ENCODE peak calls at places on chromosomes 11 and 22, in six cellular contexts. U is amniotic stem cell; M is activated CD4-positive, alpha-beta T cell treated with anti-CD3 and anti-CD28 coated beads, Interleukin-2, amount 50 U/mL, for 4 hours; O is body of pancreas; B is NCI-H146; J is Kasumi-1. Z is an unnamed sample.
A peak's percentile ranks its signal among the peaks of the same experiment; 100 is the strongest.

GRCh38 chr11:5603326-5603725 is 6.9 kb downstream of the TRIM6 start:
- DNase-seq in O (no peak), J (no peak), B (no peak), M (no peak), U (no peak), Z (no peak)

GRCh38 chr22:45612940-45613339 is 58.7 kb upstream of the ATXN10 start:
- DNase-seq in U (no peak), O (no peak), B (no peak), J (no peak), M (no peak), Z (no peak)

GRCh38 chr11:111983187-111983986 is 41.8 kb upstream of the DLAT start:
- DNase-seq in J (no peak), M (no peak), U (no peak), O (peak; percentile 74), B (peak; percentile 31), Z (peak; percentile 23)

GRCh38 chr11:17939542-17939941 is 73.3 kb downstream of the SERGEF start:
- DNase-seq in M (no peak), B (no peak), U (no peak), J (no peak), O (no peak), Z (peak; percentile 86)

GRCh38 chr11:7028141-7028540 is 7.9 kb downstream of the NLRP14 start:
- DNase-seq in M (no peak), O (no peak), J (no peak), U (no peak), B (no peak), Z (no peak)

GRCh38 chr11:129803533-129803932 is 12.1 kb upstream of the TMEM45B start:
- DNase-seq in B (no peak), U (no peak), O (no peak), M (no peak), J (no peak), Z (peak; percentile 27)

GRCh38 chr22:48250286-48250895 is 1487.9 kb downstream of the TBC1D22A start:
- DNase-seq in J (no peak), O (no peak), B (no peak), M (no peak), U (no peak), Z (no peak)

GRCh38 chr11:9726313-9727022 is 62.6 kb downstream of the SWAP70 start:
- DNase-seq in J (no peak), B (peak; percentile 83), U (peak; percentile 35), M (no peak), O (no peak), Z (peak; percentile 91)

GRCh38 chr11:63564056-63564784 is 1.0 kb upstream of the PLAAT2 start:
- DNase-seq in M (no peak), B (no peak), U (no peak), J (no peak), O (no peak), Z (no peak)

GRCh38 chr11:72569966-72570892 is 104.0 kb downstream of the PDE2A start:
- DNase-seq in O (no peak), B (no peak), J (no peak), U (no peak), M (no peak), Z (no peak)

GRCh38 chr11:86735462-86736302 is 63.3 kb upstream of the ME3 start:
- DNase-seq in J (no peak), O (no peak), B (no peak), U (peak; percentile 36), M (no peak), Z (peak; percentile 67)